ENCODE peak calls at places on chromosomes 2 and 18, in five cellular contexts. H, D, Y, Q and G are unnamed samples.

GRCh38 chr2:85584857-85585780 is 888 bp downstream of the VAMP5 start:
- DNase-seq in Q (peak), Y (peak), D (no peak), H (peak), G (no peak)

GRCh38 chr2:231662028-231662810 is 46.1 kb upstream of the PTMA start:
- DNase-seq in D (peak), Y (peak), Q (peak), H (peak), G (no peak)

GRCh38 chr2:11146076-11146475 is 9.2 kb upstream of the SLC66A3 start:
- DNase-seq in Q (no peak), D (no peak), Y (no peak), H (no peak), G (no peak)

GRCh38 chr18:36335476-36336279 is 38.2 kb downstream of the FHOD3 start:
- DNase-seq in Y (no peak), D (no peak), H (no peak), Q (no peak), G (no peak)

GRCh38 chr2:230944804-230945372 is 19.8 kb upstream of the GPR55 start:
- DNase-seq in H (no peak), Y (no peak), D (peak), Q (no peak), G (no peak)

GRCh38 chr2:212538156-212539144 is at the start of gene ERBB4:
- DNase-seq in H (peak), Y (peak), Q (no peak), D (peak), G (peak)

GRCh38 chr2:204791230-204791629 is 246.0 kb downstream of the PARD3B start:
- DNase-seq in D (no peak), Q (no peak), H (no peak), Y (no peak), G (no peak)

GRCh38 chr2:213848631-213849030 is 562.2 kb upstream of the VWC2L start:
- DNase-seq in Q (peak), Y (no peak), H (peak), D (no peak), G (no peak)

GRCh38 chr18:23966909-23967308 is 47.6 kb upstream of the TTC39C start:
- DNase-seq in H (no peak), Q (no peak), D (no peak), Y (no peak), G (no peak)

GRCh38 chr2:202237787-202238233 is 587 bp downstream of the SUMO1 start:
- DNase-seq in H (peak), D (peak), Q (peak), Y (peak), G (no peak)

GRCh38 chr18:13308369-13308768 is 89.8 kb downstream of the LDLRAD4 start:
- DNase-seq in Y (no peak), H (no peak), Q (no peak), D (no peak), G (no peak)

GRCh38 chr2:120991401-120991800 is 255.7 kb downstream of the GLI2 start:
- DNase-seq in H (no peak), Q (no peak), D (no peak), Y (no peak), G (peak)

GRCh38 chr2:108534577-108535379 is 508 bp downstream of the LIMS1 start:
- DNase-seq in H (peak), Q (peak), D (no peak), Y (peak), G (no peak)

GRCh38 chr2:107936427-107937359 is 49.6 kb upstream of the SLC5A7 start:
- DNase-seq in H (peak), Q (peak), D (peak), Y (no peak), G (no peak)

GRCh38 chr2:99608092-99608491 is 118.3 kb upstream of the REV1 start:
- DNase-seq in H (no peak), Y (no peak), Q (no peak), D (no peak), G (no peak)